ENCODE peak calls at places on chromosomes 16 and 17, in five cellular contexts. One of them, this sample, is unnamed.

GRCh38 chr16:17773698-17774101 is 302.9 kb upstream of the XYLT1 start:
- DNase-seq in dermis blood vessel endothelial cell: no peak
- DNase-seq in fibroblast of mammary gland: peak
- DNase-seq in astrocyte of the cerebellum: peak
- DNase-seq in activated CD4-positive, alpha-beta T cell treated with anti-CD3 and anti-CD28 coated beads for 24 hours: no peak
- DNase-seq in this sample: no peak

GRCh38 chr16:27566417-27566816 is 16.5 kb downstream of the KATNIP start:
- DNase-seq in dermis blood vessel endothelial cell: no peak
- DNase-seq in fibroblast of mammary gland: no peak
- DNase-seq in astrocyte of the cerebellum: no peak
- DNase-seq in activated CD4-positive, alpha-beta T cell treated with anti-CD3 and anti-CD28 coated beads for 24 hours: no peak
- DNase-seq in this sample: no peak

GRCh38 chr16:28882476-28883180 is 4.3 kb downstream of the ATP2A1 start:
- DNase-seq in dermis blood vessel endothelial cell: no peak
- DNase-seq in fibroblast of mammary gland: no peak
- DNase-seq in astrocyte of the cerebellum: no peak
- DNase-seq in activated CD4-positive, alpha-beta T cell treated with anti-CD3 and anti-CD28 coated beads for 24 hours: no peak
- DNase-seq in this sample: no peak

GRCh38 chr16:28915181-28915580 is 9.9 kb downstream of the RABEP2 start:
- DNase-seq in dermis blood vessel endothelial cell: peak
- DNase-seq in fibroblast of mammary gland: peak
- DNase-seq in astrocyte of the cerebellum: no peak
- DNase-seq in activated CD4-positive, alpha-beta T cell treated with anti-CD3 and anti-CD28 coated beads for 24 hours: no peak
- DNase-seq in this sample: peak

GRCh38 chr16:12027091-12027490 is 50.6 kb downstream of the SNX29 start:
- DNase-seq in dermis blood vessel endothelial cell: peak
- DNase-seq in fibroblast of mammary gland: no peak
- DNase-seq in astrocyte of the cerebellum: no peak
- DNase-seq in activated CD4-positive, alpha-beta T cell treated with anti-CD3 and anti-CD28 coated beads for 24 hours: no peak
- DNase-seq in this sample: no peak

GRCh38 chr17:33292184-33292980 is 713 bp downstream of the ASIC2 start:
- DNase-seq in dermis blood vessel endothelial cell: peak
- DNase-seq in fibroblast of mammary gland: peak
- DNase-seq in astrocyte of the cerebellum: no peak
- DNase-seq in activated CD4-positive, alpha-beta T cell treated with anti-CD3 and anti-CD28 coated beads for 24 hours: no peak
- DNase-seq in this sample: peak

GRCh38 chr16:75413951-75414350 is 19.4 kb downstream of the CFDP1 start:
- DNase-seq in dermis blood vessel endothelial cell: no peak
- DNase-seq in fibroblast of mammary gland: no peak
- DNase-seq in astrocyte of the cerebellum: no peak
- DNase-seq in activated CD4-positive, alpha-beta T cell treated with anti-CD3 and anti-CD28 coated beads for 24 hours: no peak
- DNase-seq in this sample: no peak

GRCh38 chr16:68646948-68647659 is 2.0 kb downstream of the CDH3 start:
- DNase-seq in dermis blood vessel endothelial cell: no peak
- DNase-seq in fibroblast of mammary gland: no peak
- DNase-seq in astrocyte of the cerebellum: no peak
- DNase-seq in activated CD4-positive, alpha-beta T cell treated with anti-CD3 and anti-CD28 coated beads for 24 hours: no peak
- DNase-seq in this sample: no peak

GRCh38 chr16:83992624-83993023 is 24.6 kb downstream of the NECAB2 start:
- DNase-seq in dermis blood vessel endothelial cell: no peak
- DNase-seq in fibroblast of mammary gland: peak
- DNase-seq in astrocyte of the cerebellum: peak
- DNase-seq in activated CD4-positive, alpha-beta T cell treated with anti-CD3 and anti-CD28 coated beads for 24 hours: no peak
- DNase-seq in this sample: peak

GRCh38 chr17:48575066-48575582 is 3.0 kb downstream of the HOXB4 start:
- DNase-seq in dermis blood vessel endothelial cell: no peak
- DNase-seq in fibroblast of mammary gland: peak
- DNase-seq in astrocyte of the cerebellum: no peak
- DNase-seq in activated CD4-positive, alpha-beta T cell treated with anti-CD3 and anti-CD28 coated beads for 24 hours: no peak
- DNase-seq in this sample: no peak

GRCh38 chr17:33192961-33193911 is 99.9 kb downstream of the ASIC2 start:
- DNase-seq in dermis blood vessel endothelial cell: no peak
- DNase-seq in fibroblast of mammary gland: no peak
- DNase-seq in astrocyte of the cerebellum: peak
- DNase-seq in activated CD4-positive, alpha-beta T cell treated with anti-CD3 and anti-CD28 coated beads for 24 hours: no peak
- DNase-seq in this sample: no peak

GRCh38 chr16:88361775-88362174 is 21.0 kb upstream of the ZNF469 start:
- DNase-seq in dermis blood vessel endothelial cell: no peak
- DNase-seq in fibroblast of mammary gland: no peak
- DNase-seq in astrocyte of the cerebellum: no peak
- DNase-seq in activated CD4-positive, alpha-beta T cell treated with anti-CD3 and anti-CD28 coated beads for 24 hours: no peak
- DNase-seq in this sample: no peak

GRCh38 chr17:61574542-61575351 is 16.3 kb downstream of the NACA2 start:
- DNase-seq in dermis blood vessel endothelial cell: peak
- DNase-seq in fibroblast of mammary gland: peak
- DNase-seq in astrocyte of the cerebellum: peak
- DNase-seq in activated CD4-positive, alpha-beta T cell treated with anti-CD3 and anti-CD28 coated beads for 24 hours: no peak
- DNase-seq in this sample: peak

GRCh38 chr17:47879776-47880452 is 16.1 kb upstream of the SP2 start:
- DNase-seq in dermis blood vessel endothelial cell: no peak
- DNase-seq in fibroblast of mammary gland: no peak
- DNase-seq in astrocyte of the cerebellum: no peak
- DNase-seq in activated CD4-positive, alpha-beta T cell treated with anti-CD3 and anti-CD28 coated beads for 24 hours: no peak
- DNase-seq in this sample: no peak

GRCh38 chr17:44222112-44222869 is 2.8 kb upstream of the UBTF start:
- DNase-seq in dermis blood vessel endothelial cell: peak
- DNase-seq in fibroblast of mammary gland: peak
- DNase-seq in astrocyte of the cerebellum: peak
- DNase-seq in activated CD4-positive, alpha-beta T cell treated with anti-CD3 and anti-CD28 coated beads for 24 hours: no peak
- DNase-seq in this sample: peak

GRCh38 chr16:89320717-89321501 is 103.4 kb downstream of the ZNF778 start:
- DNase-seq in dermis blood vessel endothelial cell: no peak
- DNase-seq in fibroblast of mammary gland: peak
- DNase-seq in astrocyte of the cerebellum: peak
- DNase-seq in activated CD4-positive, alpha-beta T cell treated with anti-CD3 and anti-CD28 coated beads for 24 hours: no peak
- DNase-seq in this sample: peak

GRCh38 chr17:9206989-9207317 is 185.6 kb downstream of the NTN1 start:
- DNase-seq in dermis blood vessel endothelial cell: no peak
- DNase-seq in fibroblast of mammary gland: peak
- DNase-seq in astrocyte of the cerebellum: no peak
- DNase-seq in activated CD4-positive, alpha-beta T cell treated with anti-CD3 and anti-CD28 coated beads for 24 hours: no peak
- DNase-seq in this sample: no peak

GRCh38 chr17:78539771-78540170 is 37.4 kb downstream of the DNAH17 start:
- DNase-seq in dermis blood vessel endothelial cell: no peak
- DNase-seq in fibroblast of mammary gland: no peak
- DNase-seq in astrocyte of the cerebellum: no peak
- DNase-seq in activated CD4-positive, alpha-beta T cell treated with anti-CD3 and anti-CD28 coated beads for 24 hours: no peak
- DNase-seq in this sample: no peak

GRCh38 chr17:34579017-34579946 is at the start of gene TMEM132E:
- DNase-seq in dermis blood vessel endothelial cell: peak
- DNase-seq in fibroblast of mammary gland: no peak
- DNase-seq in astrocyte of the cerebellum: no peak
- DNase-seq in activated CD4-positive, alpha-beta T cell treated with anti-CD3 and anti-CD28 coated beads for 24 hours: peak
- DNase-seq in this sample: peak

GRCh38 chr16:24036614-24037013 is 200.8 kb downstream of the PRKCB start:
- DNase-seq in dermis blood vessel endothelial cell: peak
- DNase-seq in fibroblast of mammary gland: peak
- DNase-seq in astrocyte of the cerebellum: peak
- DNase-seq in activated CD4-positive, alpha-beta T cell treated with anti-CD3 and anti-CD28 coated beads for 24 hours: no peak
- DNase-seq in this sample: peak

GRCh38 chr17:81510798-81511549 is 1.6 kb downstream of the ACTG1 start:
- DNase-seq in dermis blood vessel endothelial cell: peak
- DNase-seq in fibroblast of mammary gland: no peak
- DNase-seq in astrocyte of the cerebellum: no peak
- DNase-seq in activated CD4-positive, alpha-beta T cell treated with anti-CD3 and anti-CD28 coated beads for 24 hours: no peak
- DNase-seq in this sample: no peak

GRCh38 chr17:46949291-46950174 is 26.6 kb downstream of the GOSR2 start:
- DNase-seq in dermis blood vessel endothelial cell: no peak
- DNase-seq in fibroblast of mammary gland: peak
- DNase-seq in astrocyte of the cerebellum: no peak
- DNase-seq in activated CD4-positive, alpha-beta T cell treated with anti-CD3 and anti-CD28 coated beads for 24 hours: no peak
- DNase-seq in this sample: no peak

GRCh38 chr16:71626858-71627213 is 852 bp downstream of the MARVELD3 start:
- DNase-seq in dermis blood vessel endothelial cell: no peak
- DNase-seq in fibroblast of mammary gland: no peak
- DNase-seq in astrocyte of the cerebellum: no peak
- DNase-seq in activated CD4-positive, alpha-beta T cell treated with anti-CD3 and anti-CD28 coated beads for 24 hours: no peak
- DNase-seq in this sample: no peak

GRCh38 chr17:59361916-59362810 is 30.7 kb downstream of the YPEL2 start:
- DNase-seq in dermis blood vessel endothelial cell: peak
- DNase-seq in fibroblast of mammary gland: peak
- DNase-seq in astrocyte of the cerebellum: peak
- DNase-seq in activated CD4-positive, alpha-beta T cell treated with anti-CD3 and anti-CD28 coated beads for 24 hours: no peak
- DNase-seq in this sample: peak

GRCh38 chr17:81832608-81833159 is 407 bp downstream of the MCRIP1 start:
- DNase-seq in dermis blood vessel endothelial cell: peak
- DNase-seq in fibroblast of mammary gland: peak
- DNase-seq in astrocyte of the cerebellum: no peak
- DNase-seq in activated CD4-positive, alpha-beta T cell treated with anti-CD3 and anti-CD28 coated beads for 24 hours: peak
- DNase-seq in this sample: peak

GRCh38 chr16:53434436-53435065 is at the start of gene RBL2:
- DNase-seq in dermis blood vessel endothelial cell: peak
- DNase-seq in fibroblast of mammary gland: peak
- DNase-seq in astrocyte of the cerebellum: no peak
- DNase-seq in activated CD4-positive, alpha-beta T cell treated with anti-CD3 and anti-CD28 coated beads for 24 hours: peak
- DNase-seq in this sample: peak